ENCODE peak calls at places on chromosome 22, in four cellular contexts. V, R, O and D are unnamed samples.

GRCh38 chr22:41555325-41555724 is 5.5 kb upstream of the CSDC2 start:
- DNase-seq in V (no peak), R (no peak), O (no peak), D (no peak)

GRCh38 chr22:23576681-23577080 is 3.4 kb downstream of the IGLL1 start:
- DNase-seq in V (no peak), R (no peak), O (no peak), D (no peak)

GRCh38 chr22:30602049-30602448 is 4.9 kb upstream of the TCN2 start:
- DNase-seq in V (no peak), R (no peak), O (peak), D (no peak)

GRCh38 chr22:41401781-41402648 is 20.3 kb downstream of the TEF start:
- DNase-seq in V (peak), R (peak), O (peak), D (no peak)

GRCh38 chr22:20973634-20974286 is 6.7 kb downstream of the AIFM3 start:
- DNase-seq in V (no peak), R (no peak), O (no peak), D (no peak)

GRCh38 chr22:40044870-40045834 is 50.4 kb downstream of the FAM83F start:
- DNase-seq in V (peak), R (peak), O (peak), D (no peak)

GRCh38 chr22:32307055-32307454 is 50.6 kb upstream of the RFPL3 start:
- DNase-seq in V (no peak), R (no peak), O (no peak), D (no peak)

GRCh38 chr22:33561149-33561807 is 359.0 kb downstream of the LARGE1 start:
- DNase-seq in V (no peak), R (no peak), O (peak), D (no peak)

GRCh38 chr22:19576460-19577421 is 52.5 kb upstream of the CLDN5 start:
- DNase-seq in V (peak), R (no peak), O (no peak), D (no peak)

GRCh38 chr22:50505776-50506610 is 1.5 kb downstream of the LMF2 start:
- DNase-seq in V (no peak), R (no peak), O (no peak), D (no peak)

GRCh38 chr22:41491379-41492100 is 22.6 kb downstream of the ACO2 start:
- DNase-seq in V (no peak), R (no peak), O (no peak), D (no peak)

GRCh38 chr22:20746466-20747189 is 27.3 kb upstream of the SERPIND1 start:
- DNase-seq in V (no peak), R (no peak), O (no peak), D (no peak)

GRCh38 chr22:20393705-20394476 is at the start of gene ZNF74:
- DNase-seq in V (peak), R (peak), O (peak), D (peak)

GRCh38 chr22:31286360-31287255 is 5.7 kb downstream of the PIK3IP1 start:
- DNase-seq in V (no peak), R (no peak), O (no peak), D (no peak)

GRCh38 chr22:31029276-31029675 is 51.8 kb upstream of the SMTN start:
- DNase-seq in V (no peak), R (no peak), O (no peak), D (no peak)

GRCh38 chr22:26553056-26553752 is 36.7 kb downstream of the TPST2 start:
- DNase-seq in V (peak), R (peak), O (no peak), D (no peak)

GRCh38 chr22:30185129-30185528 is 61.4 kb downstream of the LIF start:
- DNase-seq in V (no peak), R (no peak), O (no peak), D (no peak)

GRCh38 chr22:32617271-32617670 is 142.7 kb downstream of the FBXO7 start:
- DNase-seq in V (no peak), R (no peak), O (no peak), D (no peak)

GRCh38 chr22:42321908-42322561 is 51.6 kb upstream of the TCF20 start:
- DNase-seq in V (no peak), R (no peak), O (no peak), D (no peak)

GRCh38 chr22:39215430-39216142 is 29.2 kb downstream of the PDGFB start:
- DNase-seq in V (no peak), R (peak), O (no peak), D (no peak)

GRCh38 chr22:46110215-46110614 is 40.1 kb upstream of the PPARA start:
- DNase-seq in V (no peak), R (no peak), O (no peak), D (no peak)

GRCh38 chr22:18110194-18110943 is at the start of gene TUBA8:
- DNase-seq in V (peak), R (no peak), O (no peak), D (no peak)

GRCh38 chr22:30196141-30196866 is 50.3 kb downstream of the LIF start:
- DNase-seq in V (no peak), R (peak), O (peak), D (peak)

GRCh38 chr22:20530368-20531153 is 23.2 kb downstream of the MED15 start:
- DNase-seq in V (no peak), R (peak), O (no peak), D (no peak)

GRCh38 chr22:21038405-21038804 is 6.0 kb upstream of the SLC7A4 start:
- DNase-seq in V (no peak), R (no peak), O (no peak), D (no peak)

GRCh38 chr22:46381731-46382130 is 46.2 kb downstream of the TRMU start:
- DNase-seq in V (no peak), R (no peak), O (no peak), D (no peak)

GRCh38 chr22:32584650-32585049 is 110.0 kb downstream of the FBXO7 start:
- DNase-seq in V (no peak), R (no peak), O (no peak), D (no peak)

GRCh38 chr22:30566125-30566524 is 8.3 kb downstream of the GAL3ST1 start:
- DNase-seq in V (no peak), R (no peak), O (peak), D (no peak)

GRCh38 chr22:33426451-33426850 is 368.3 kb upstream of the SYN3 start:
- DNase-seq in V (no peak), R (no peak), O (no peak), D (no peak)

GRCh38 chr22:39546889-39547586 is 14.5 kb upstream of the RPS19BP1 start:
- DNase-seq in V (no peak), R (no peak), O (no peak), D (no peak)

GRCh38 chr22:24417200-24417599 is 10.2 kb upstream of the ADORA2A start:
- DNase-seq in V (peak), R (no peak), O (no peak), D (no peak)

GRCh38 chr22:30425616-30426394 is at the start of gene MTFP1:
- DNase-seq in V (peak), R (peak), O (peak), D (no peak)

GRCh38 chr22:30718491-30718890 is 23.8 kb downstream of the OSBP2 start:
- DNase-seq in V (peak), R (no peak), O (no peak), D (no peak)

GRCh38 chr22:30877662-30878515 is 90.7 kb downstream of the MORC2 start:
- DNase-seq in V (peak), R (no peak), O (no peak), D (no peak)

GRCh38 chr22:35375031-35375430 is 5.9 kb upstream of the HMOX1 start:
- DNase-seq in V (no peak), R (no peak), O (no peak), D (no peak)
- TF ChIP-seq PBX3 in V (no peak), R (no peak), O (no peak), D (no peak)

GRCh38 chr22:49307870-49308269 is 519.8 kb downstream of the BRD1 start:
- DNase-seq in V (no peak), R (no peak), O (no peak), D (no peak)

GRCh38 chr22:49317369-49317768 is 510.3 kb downstream of the BRD1 start:
- DNase-seq in V (no peak), R (no peak), O (no peak), D (no peak)

GRCh38 chr22:49310354-49310753 is 517.3 kb downstream of the BRD1 start:
- DNase-seq in V (no peak), R (no peak), O (no peak), D (no peak)

GRCh38 chr22:49308300-49308699 is 519.4 kb downstream of the BRD1 start:
- DNase-seq in V (no peak), R (no peak), O (no peak), D (no peak)

GRCh38 chr22:49312601-49313000 is 515.1 kb downstream of the BRD1 start:
- DNase-seq in V (no peak), R (no peak), O (no peak), D (no peak)
- TF ChIP-seq REST in V (no peak), R (no peak), O (no peak), D (no peak)

GRCh38 chr22:38110863-38111852 is 674 bp upstream of the BAIAP2L2 start:
- DNase-seq in V (no peak), R (peak), O (peak), D (no peak)
- TF ChIP-seq PBX3 in V (no peak), R (no peak), O (no peak), D (no peak)

GRCh38 chr22:27848005-27848404 is 46.4 kb upstream of the MN1 start:
- DNase-seq in V (no peak), R (no peak), O (no peak), D (no peak)

GRCh38 chr22:27846910-27847309 is 45.4 kb upstream of the MN1 start:
- DNase-seq in V (no peak), R (no peak), O (no peak), D (no peak)

GRCh38 chr22:27853404-27853803 is 51.8 kb upstream of the MN1 start:
- DNase-seq in V (no peak), R (no peak), O (no peak), D (no peak)

GRCh38 chr22:27851974-27852713 is 50.6 kb upstream of the MN1 start:
- DNase-seq in V (peak), R (no peak), O (peak), D (no peak)

GRCh38 chr22:27850000-27850465 is 48.5 kb upstream of the MN1 start:
- DNase-seq in V (no peak), R (no peak), O (peak), D (no peak)
- TF ChIP-seq REST in V (no peak), R (no peak), O (no peak), D (no peak)

GRCh38 chr22:36934940-36935610 is 21.6 kb downstream of the CSF2RB start:
- DNase-seq in V (no peak), R (no peak), O (no peak), D (no peak)

GRCh38 chr22:36937319-36938027 is 24.0 kb downstream of the CSF2RB start:
- DNase-seq in V (no peak), R (no peak), O (no peak), D (no peak)

GRCh38 chr22:36936362-36937116 is 23.1 kb downstream of the CSF2RB start:
- DNase-seq in V (no peak), R (no peak), O (no peak), D (no peak)

GRCh38 chr22:36934153-36934939 is 20.9 kb downstream of the CSF2RB start:
- DNase-seq in V (no peak), R (no peak), O (no peak), D (no peak)

GRCh38 chr22:36935694-36936093 is 22.3 kb downstream of the CSF2RB start:
- DNase-seq in V (no peak), R (no peak), O (no peak), D (no peak)
- TF ChIP-seq PBX3 in V (no peak), R (no peak), O (no peak), D (no peak)

GRCh38 chr22:43923631-43924548 is at the start of gene PNPLA3:
- DNase-seq in V (peak), R (peak), O (peak), D (no peak)
- TF ChIP-seq REST in V (no peak), R (no peak), O (no peak), D (no peak)

GRCh38 chr22:22565991-22566390 is 6.9 kb upstream of the PRAME start:
- DNase-seq in V (no peak), R (no peak), O (no peak), D (no peak)
- TF ChIP-seq PBX3 in V (no peak), R (no peak), O (no peak), D (no peak)

GRCh38 chr22:22534604-22535415 is 14.7 kb upstream of the ZNF280A start:
- DNase-seq in V (no peak), R (no peak), O (no peak), D (no peak)

GRCh38 chr22:22538226-22538989 is 18.3 kb upstream of the ZNF280A start:
- DNase-seq in V (no peak), R (no peak), O (no peak), D (no peak)

GRCh38 chr22:22535662-22536061 is 15.6 kb upstream of the ZNF280A start:
- DNase-seq in V (no peak), R (no peak), O (no peak), D (no peak)

GRCh38 chr22:22536916-22537315 is 16.8 kb upstream of the ZNF280A start:
- DNase-seq in V (no peak), R (no peak), O (no peak), D (no peak)

DNA sequence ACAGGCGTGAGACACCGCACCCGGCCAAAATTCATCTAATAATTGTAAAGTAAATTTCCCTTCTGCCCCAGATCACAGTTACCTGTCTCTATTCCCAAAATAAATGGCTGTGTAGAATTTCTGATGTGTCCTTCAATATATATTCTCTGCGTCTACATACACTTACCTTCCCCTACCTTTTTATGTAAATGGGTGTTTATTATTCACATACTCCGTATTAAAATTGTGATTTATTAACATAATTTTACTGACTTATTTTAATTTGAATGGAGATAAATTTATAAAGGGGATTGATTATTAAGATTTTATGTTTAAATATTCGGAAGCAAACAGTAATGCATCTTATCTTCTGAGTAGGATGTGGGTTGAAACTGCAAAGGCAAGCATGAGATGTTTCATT is 16.4 kb upstream of the ZNF280A start:
- DNase-seq in V (no peak), R (no peak), O (no peak), D (no peak)
- TF ChIP-seq REST in V (no peak), R (no peak), O (no peak), D (no peak)

GRCh38 chr22:36411589-36412258 is 24.0 kb upstream of the MYH9 start:
- DNase-seq in V (no peak), R (no peak), O (peak), D (no peak)
- TF ChIP-seq PBX3 in V (no peak), R (no peak), O (no peak), D (no peak)